ENCODE peak calls at places on chromosome 13, in four cellular contexts. C is K562, D is WTC11, W is HepG2. Q is an unnamed sample.
A peak's percentile ranks its signal among the peaks of the same experiment; 100 is the strongest.

GRCh38 chr13:36344173-36344572 is 2.0 kb downstream of the SPART start:
- DNase-seq in C (peak; percentile 13), W (no peak), D (no peak), Q (peak; percentile 26)

GRCh38 chr13:44974056-44974798 is 15.0 kb downstream of the NUFIP1 start:
- DNase-seq in W (no peak), D (no peak), C (no peak), Q (no peak)

GRCh38 chr13:75489502-75490263 is 7.7 kb upstream of the TBC1D4 start:
- DNase-seq in C (no peak), D (no peak), W (peak; percentile 46), Q (peak; percentile 51)

GRCh38 chr13:29664591-29664990 is 69.1 kb upstream of the SLC7A1 start:
- DNase-seq in C (no peak), W (no peak), D (no peak), Q (no peak)

GRCh38 chr13:49652691-49653305 is 24.5 kb downstream of the ARL11 start:
- DNase-seq in D (peak; percentile 56), C (peak; percentile 52), W (peak; percentile 70), Q (peak; percentile 58)

GRCh38 chr13:34698953-34699352 is 243.1 kb upstream of the NBEA start:
- DNase-seq in D (no peak), C (no peak), W (no peak), Q (no peak)

GRCh38 chr13:72850959-72851677 is 69.2 kb downstream of the PIBF1 start:
- DNase-seq in C (no peak), D (peak; percentile 29), W (no peak), Q (no peak)

GRCh38 chr13:92175330-92175729 is 776.9 kb downstream of the GPC5 start:
- DNase-seq in D (peak; percentile 17), W (peak; percentile 27), C (peak; percentile 3), Q (peak; percentile 33)

GRCh38 chr13:111394211-111394922 is 73.9 kb downstream of the TEX29 start:
- DNase-seq in C (no peak), W (no peak), D (no peak), Q (no peak)

GRCh38 chr13:98507060-98507797 is 69.7 kb downstream of the STK24 start:
- DNase-seq in W (peak; percentile 48), C (no peak), D (peak; percentile 64), Q (peak; percentile 32)

GRCh38 chr13:61684976-61685682 is 269.5 kb upstream of the PCDH20 start:
- DNase-seq in W (no peak), C (no peak), D (no peak), Q (no peak)

GRCh38 chr13:111961793-111962192 is 105.2 kb upstream of the SOX1 start:
- DNase-seq in C (no peak), D (no peak), W (no peak), Q (no peak)

GRCh38 chr13:40401911-40402776 is 264.3 kb downstream of the FOXO1 start:
- DNase-seq in W (peak; percentile 88), C (peak; percentile 25), D (no peak), Q (peak; percentile 89)

GRCh38 chr13:101649490-101650126 is 197.1 kb downstream of the ITGBL1 start:
- DNase-seq in C (no peak), D (no peak), W (no peak), Q (peak; percentile 30)

GRCh38 chr13:104024416-104025170 is 958.4 kb upstream of the SLC10A2 start:
- DNase-seq in W (no peak), C (no peak), D (no peak), Q (no peak)
- TF ChIP-seq HMGXB4 in W (no peak), C (no peak), D (no peak), Q (no peak)

DNA sequence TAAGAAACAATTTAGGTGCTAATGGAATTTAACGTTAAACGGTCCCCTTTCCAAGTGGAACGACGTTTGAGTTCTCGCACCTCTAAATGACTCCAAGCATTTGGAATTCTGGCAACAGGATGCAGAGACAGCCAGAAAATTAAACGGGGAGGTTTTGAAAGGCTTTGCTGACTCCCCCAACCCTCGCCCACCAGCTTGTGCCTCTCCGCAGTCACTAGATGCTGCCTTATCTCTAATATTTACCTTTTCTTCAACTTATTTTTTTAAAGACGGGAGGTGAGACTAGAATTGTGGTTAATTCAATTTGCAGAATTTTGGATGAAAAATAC is 2.5 kb downstream of the ZIC2 start:
- DNase-seq in C (no peak), D (no peak), W (no peak), Q (no peak)
- TF ChIP-seq HMGXB4 in C (no peak), D (no peak), W (no peak), Q (no peak)

GRCh38 chr13:77429320-77430142 is 102.6 kb upstream of the MYCBP2 start:
- DNase-seq in W (no peak), D (no peak), C (no peak), Q (no peak)
- TF ChIP-seq HMGXB4 in W (no peak), D (no peak), C (no peak), Q (no peak)

GRCh38 chr13:43835701-43836100 is 43.8 kb downstream of the CCDC122 start:
- DNase-seq in D (no peak), W (no peak), C (no peak), Q (no peak)

DNA sequence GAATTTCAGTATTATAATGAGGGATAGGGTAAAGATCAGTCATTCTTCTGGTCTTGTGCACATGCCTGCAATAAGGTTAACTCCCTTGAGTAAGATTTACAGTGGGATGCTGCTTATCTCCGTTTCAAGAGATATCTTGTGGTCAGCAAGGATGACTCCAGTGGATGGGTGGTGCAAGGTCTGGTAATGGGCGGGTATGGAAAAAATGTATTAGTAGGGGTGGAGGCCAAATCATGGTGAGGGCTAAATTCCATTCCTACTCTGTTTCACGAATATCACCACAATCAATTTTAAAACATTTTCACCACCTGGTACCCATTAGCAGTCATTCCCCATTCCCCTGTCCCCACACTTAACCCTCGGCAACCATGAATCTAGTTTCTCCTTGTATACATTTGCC is 40.6 kb downstream of the CCDC122 start:
- DNase-seq in W (no peak), C (no peak), D (no peak), Q (no peak)
- TF ChIP-seq HMGXB4 in W (no peak), C (no peak), D (no peak), Q (no peak)

GRCh38 chr13:112998506-112999280 is 29.7 kb downstream of the MCF2L start:
- DNase-seq in D (no peak), W (no peak), C (no peak), Q (no peak)
- TF ChIP-seq HMGXB4 in D (no peak), W (no peak), C (no peak), Q (no peak)

GRCh38 chr13:48580886-48581285 is 48.0 kb upstream of the RCBTB2 start:
- DNase-seq in D (no peak), W (no peak), C (no peak), Q (no peak)

GRCh38 chr13:48578516-48579166 is 45.8 kb upstream of the RCBTB2 start:
- DNase-seq in D (no peak), W (no peak), C (no peak), Q (no peak)

GRCh38 chr13:48582086-48582485 is 49.2 kb upstream of the RCBTB2 start:
- DNase-seq in D (no peak), C (no peak), W (no peak), Q (no peak)

GRCh38 chr13:48579167-48579918 is 46.5 kb upstream of the RCBTB2 start:
- DNase-seq in D (no peak), C (no peak), W (no peak), Q (no peak)

GRCh38 chr13:48580185-48580803 is 47.4 kb upstream of the RCBTB2 start:
- DNase-seq in C (peak; percentile 40), W (peak; percentile 52), D (peak; percentile 71), Q (peak; percentile 26)
- TF ChIP-seq HMGXB4 in C (no peak), W (no peak), D (no peak), Q (no peak)

DNA sequence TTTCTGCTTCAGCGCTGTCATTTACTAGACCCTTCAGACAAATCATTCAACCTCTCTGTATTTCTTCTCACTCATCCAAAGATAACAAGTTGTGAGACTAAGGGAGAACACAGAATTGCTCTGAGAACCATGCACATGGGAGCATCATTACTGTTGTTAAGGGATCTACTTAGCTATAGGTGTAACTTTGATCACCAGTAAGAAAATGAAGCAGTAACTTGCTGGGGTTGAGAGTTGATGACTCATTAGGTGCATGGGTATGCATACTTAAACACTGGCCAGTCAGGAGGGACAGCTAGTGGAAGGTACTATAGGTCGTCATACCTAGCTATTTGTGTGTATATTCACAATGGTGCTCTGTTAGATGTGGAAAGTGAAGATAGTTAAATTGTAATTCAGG is 61.5 kb downstream of the B3GLCT start:
- DNase-seq in D (no peak), C (no peak), W (no peak), Q (no peak)
- TF ChIP-seq HMGXB4 in D (no peak), C (no peak), W (no peak), Q (no peak)